ENCODE peak calls at places on chromosomes 12 and 14, in ten cellular contexts. U, A, I, N, J, Z, Q, E, V and F are unnamed samples.

GRCh38 chr12:70154087-70154486 is 89.1 kb upstream of the CNOT2 start:
- DNase-seq in U (no peak), A (no peak), I (no peak), N (no peak), J (peak), Z (no peak), Q (no peak), E (no peak), V (no peak), F (peak)

GRCh38 chr12:111413442-111414086 is 7.8 kb downstream of the SH2B3 start:
- DNase-seq in U (no peak), A (no peak), I (no peak), N (no peak), J (peak), Z (peak), Q (no peak), E (no peak), V (peak), F (peak)

GRCh38 chr12:44647891-44648690 is 228.0 kb downstream of the NELL2 start:
- DNase-seq in U (no peak), A (no peak), I (no peak), N (no peak), J (no peak), Z (no peak), Q (no peak), E (no peak), V (no peak), F (no peak)

GRCh38 chr14:55301722-55302121 is 30.5 kb downstream of the FBXO34 start:
- DNase-seq in U (no peak), A (no peak), I (no peak), N (no peak), J (peak), Z (no peak), Q (no peak), E (no peak), V (peak), F (peak)

GRCh38 chr14:91613459-91614145 is 103.5 kb upstream of the PPP4R3A start:
- DNase-seq in U (no peak), A (no peak), I (no peak), N (no peak), J (no peak), Z (no peak), Q (no peak), E (no peak), V (no peak), F (no peak)

GRCh38 chr14:28141662-28142061 is 624.9 kb upstream of the FOXG1 start:
- DNase-seq in U (no peak), A (no peak), I (no peak), N (no peak), J (no peak), Z (no peak), Q (peak), E (no peak), V (no peak), F (no peak)

GRCh38 chr14:20486700-20487401 is 17.6 kb downstream of the PNP start:
- DNase-seq in U (no peak), A (no peak), I (no peak), N (no peak), J (no peak), Z (no peak), Q (no peak), E (no peak), V (no peak), F (no peak)

GRCh38 chr14:52080817-52081755 is 12.2 kb upstream of the NID2 start:
- DNase-seq in U (no peak), A (no peak), I (no peak), N (peak), J (peak), Z (no peak), Q (no peak), E (peak), V (peak), F (peak)

GRCh38 chr14:104858811-104859426 is 6.1 kb upstream of the CEP170B start:
- DNase-seq in U (no peak), A (no peak), I (no peak), N (no peak), J (no peak), Z (no peak), Q (no peak), E (no peak), V (no peak), F (no peak)

GRCh38 chr12:49952396-49953055 is 2.0 kb downstream of the AQP2 start:
- DNase-seq in U (no peak), A (no peak), I (no peak), N (no peak), J (no peak), Z (no peak), Q (no peak), E (no peak), V (no peak), F (no peak)

GRCh38 chr12:46516933-46517578 is 144.5 kb upstream of the SLC38A2 start:
- DNase-seq in U (no peak), A (no peak), I (no peak), N (no peak), J (no peak), Z (no peak), Q (no peak), E (no peak), V (no peak), F (no peak)

GRCh38 chr12:108371801-108372344 is 32.8 kb upstream of the CMKLR1 start:
- DNase-seq in U (no peak), A (no peak), I (no peak), N (peak), J (peak), Z (no peak), Q (no peak), E (no peak), V (peak), F (no peak)

GRCh38 chr14:68157971-68158371 is 338.4 kb downstream of the RAD51B start:
- DNase-seq in U (no peak), A (no peak), I (no peak), N (peak), J (peak), Z (no peak), Q (no peak), E (no peak), V (peak), F (peak)

GRCh38 chr12:26378721-26379120 is 183.3 kb downstream of the SSPN start:
- DNase-seq in U (no peak), A (peak), I (no peak), N (no peak), J (no peak), Z (no peak), Q (no peak), E (no peak), V (no peak), F (no peak)

GRCh38 chr12:111467092-111467861 is 61.6 kb downstream of the SH2B3 start:
- DNase-seq in U (no peak), A (no peak), I (no peak), N (no peak), J (no peak), Z (no peak), Q (peak), E (no peak), V (no peak), F (no peak)

GRCh38 chr12:49331360-49332222 is 5.4 kb downstream of the C1QL4 start:
- DNase-seq in U (peak), A (peak), I (no peak), N (no peak), J (peak), Z (peak), Q (peak), E (peak), V (peak), F (peak)

GRCh38 chr12:128784030-128784770 is 39.6 kb downstream of the SLC15A4 start:
- DNase-seq in U (no peak), A (no peak), I (no peak), N (no peak), J (no peak), Z (no peak), Q (no peak), E (no peak), V (no peak), F (peak)

GRCh38 chr12:54262403-54262925 is 17.5 kb downstream of the CBX5 start:
- DNase-seq in U (no peak), A (no peak), I (no peak), N (no peak), J (peak), Z (peak), Q (no peak), E (no peak), V (peak), F (peak)

GRCh38 chr12:93603762-93604161 is 31.3 kb downstream of the SOCS2 start:
- DNase-seq in U (no peak), A (no peak), I (no peak), N (no peak), J (no peak), Z (no peak), Q (peak), E (no peak), V (peak), F (no peak)

GRCh38 chr14:28308727-28309126 is 457.9 kb upstream of the FOXG1 start:
- DNase-seq in U (no peak), A (no peak), I (no peak), N (peak), J (no peak), Z (no peak), Q (no peak), E (no peak), V (peak), F (peak)

GRCh38 chr12:16389594-16389993 is 42.1 kb downstream of the MGST1 start:
- DNase-seq in U (no peak), A (no peak), I (no peak), N (peak), J (peak), Z (peak), Q (no peak), E (peak), V (peak), F (peak)